ENCODE peak calls at places on chromosome 4, in ten cellular contexts. Z is fibroblast of lung, M is glutamatergic neuron, S is choroid plexus epithelial cell, T is sigmoid colon, R is AG09309, I is MM.1S, X is tibial nerve, J is breast epithelium, U is Calu3. D is an unnamed sample.

GRCh38 chr4:156190606-156191005 is 236.9 kb upstream of the CTSO start:
- DNase-seq in Z (peak; percentile 75), M (no peak), S (peak; percentile 92), T (no peak), R (peak; percentile 20), I (no peak), X (no peak), J (no peak), U (no peak), D (peak; percentile 92)

GRCh38 chr4:2800691-2801596 is 8.1 kb downstream of the SH3BP2 start:
- DNase-seq in Z (peak; percentile 90), M (peak; percentile 46), S (peak; percentile 86), T (peak; percentile 91), R (no peak), I (no peak), X (peak; percentile 58), J (peak; percentile 52), U (peak; percentile 51), D (peak; percentile 41)

GRCh38 chr4:22736912-22737311 is 44.2 kb downstream of the GBA3 start:
- DNase-seq in Z (no peak), M (no peak), S (no peak), T (no peak), R (no peak), I (no peak), X (no peak), J (no peak), U (no peak), D (no peak)

GRCh38 chr4:89586318-89586717 is 250.6 kb downstream of the SNCA start:
- DNase-seq in Z (peak; percentile 15), M (no peak), S (peak; percentile 5), T (no peak), R (no peak), I (no peak), X (no peak), J (no peak), U (no peak), D (no peak)

GRCh38 chr4:40998680-40999358 is 215.5 kb downstream of the APBB2 start:
- DNase-seq in Z (peak; percentile 34), M (no peak), S (peak; percentile 91), T (no peak), R (peak; percentile 53), I (no peak), X (no peak), J (no peak), U (peak; percentile 54), D (peak; percentile 78)

GRCh38 chr4:146049802-146050201 is 111.2 kb upstream of the ZNF827 start:
- DNase-seq in Z (no peak), M (no peak), S (no peak), T (no peak), R (no peak), I (peak; percentile 32), X (no peak), J (no peak), U (no peak), D (no peak)

GRCh38 chr4:10047967-10048366 is 26.7 kb upstream of the SLC2A9 start:
- DNase-seq in Z (no peak), M (no peak), S (no peak), T (no peak), R (no peak), I (no peak), X (no peak), J (no peak), U (no peak), D (no peak)

GRCh38 chr4:64518600-64518999 is 109.3 kb upstream of the TECRL start:
- DNase-seq in Z (no peak), M (no peak), S (no peak), T (no peak), R (no peak), I (peak; percentile 69), X (no peak), J (no peak), U (no peak), D (no peak)

GRCh38 chr4:76830612-76831474 is 67.1 kb downstream of the SOWAHB start:
- DNase-seq in Z (peak; percentile 87), M (no peak), S (peak; percentile 67), T (no peak), R (peak; percentile 52), I (no peak), X (peak; percentile 28), J (no peak), U (peak; percentile 28), D (peak; percentile 88)

GRCh38 chr4:26525136-26525535 is 34.9 kb upstream of the CCKAR start:
- DNase-seq in Z (peak; percentile 31), M (no peak), S (peak; percentile 35), T (no peak), R (no peak), I (no peak), X (no peak), J (no peak), U (no peak), D (peak; percentile 6)

DNA sequence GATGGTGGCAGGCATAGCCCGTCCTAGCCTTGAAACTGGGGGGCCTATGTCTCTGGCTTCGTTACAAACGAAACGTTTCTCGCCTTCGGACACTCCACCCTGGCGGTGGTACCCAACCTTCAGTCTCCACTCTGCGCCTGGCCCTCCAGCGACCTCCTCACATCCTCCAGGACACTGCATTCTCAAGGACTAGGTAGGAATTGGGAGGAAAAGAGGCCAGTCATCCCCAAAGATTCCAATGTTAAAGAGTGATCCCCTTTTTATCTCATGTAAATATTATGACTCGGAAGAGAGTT is 2.1 kb upstream of the NKX6-1 start:
- DNase-seq in Z (no peak), M (no peak), S (no peak), T (no peak), R (no peak), I (no peak), X (no peak), J (no peak), U (no peak), D (no peak)
- TF ChIP-seq CTCF in Z (no peak), M (no peak), S (no peak), T (no peak), R (no peak), I (no peak), X (no peak), J (no peak), U (no peak), D (no peak)

DNA sequence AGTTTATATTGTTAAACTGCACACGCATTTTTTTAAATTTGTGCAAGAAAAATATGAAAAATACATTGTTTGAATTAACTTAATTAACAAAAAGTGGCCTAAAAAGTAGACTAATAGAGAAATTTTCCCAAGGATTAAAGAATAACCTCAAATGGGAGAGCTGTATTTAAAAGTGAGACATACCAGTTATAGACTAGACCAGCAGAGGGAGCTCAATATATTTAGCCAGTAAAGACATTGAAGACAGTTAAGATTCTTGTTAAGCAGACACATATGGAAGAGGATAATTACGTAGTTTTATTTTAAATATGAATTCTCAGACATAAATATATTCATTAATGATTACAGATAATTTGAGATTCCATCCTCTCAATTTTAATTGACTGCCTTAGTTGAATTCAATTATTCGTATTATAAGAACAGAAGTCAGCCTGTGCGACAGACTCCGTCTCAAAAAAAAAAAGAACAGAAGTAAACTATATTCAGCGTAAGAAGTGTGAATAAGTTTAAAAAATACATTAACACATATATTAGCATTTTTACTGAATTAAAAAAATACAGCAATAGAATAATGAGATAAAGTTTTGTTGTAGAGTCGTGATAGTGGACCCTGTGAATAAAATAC is 64.8 kb downstream of the GLRA3 start:
- DNase-seq in Z (peak; percentile 68), M (no peak), S (peak; percentile 81), T (no peak), R (peak; percentile 28), I (peak; percentile 74), X (no peak), J (no peak), U (no peak), D (peak; percentile 71)
- TF ChIP-seq CTCF in Z (peak; percentile 64), M (peak; percentile 73), S (peak; percentile 63), T (no peak), R (peak; percentile 52), I (peak; percentile 70), X (peak; percentile 34), J (peak; percentile 50), U (no peak), D (peak; percentile 57)

GRCh38 chr4:170591076-170591475 is 501.3 kb upstream of the AADAT start:
- DNase-seq in Z (no peak), M (no peak), S (peak; percentile 31), T (no peak), R (no peak), I (no peak), X (no peak), J (no peak), U (no peak), D (peak; percentile 4)

GRCh38 chr4:170589597-170590191 is 499.9 kb upstream of the AADAT start:
- DNase-seq in Z (no peak), M (no peak), S (peak; percentile 73), T (no peak), R (no peak), I (peak; percentile 56), X (no peak), J (no peak), U (peak; percentile 12), D (no peak)
- TF ChIP-seq CTCF in Z (no peak), M (peak; percentile 67), S (peak; percentile 46), T (no peak), R (no peak), I (peak; percentile 49), X (no peak), J (no peak), U (peak; percentile 45), D (peak; percentile 1)

GRCh38 chr4:175106301-175106700 is 188.1 kb downstream of the ADAM29 start:
- DNase-seq in Z (no peak), M (no peak), S (no peak), T (no peak), R (no peak), I (no peak), X (no peak), J (no peak), U (no peak), D (no peak)

GRCh38 chr4:175109933-175110332 is 191.8 kb downstream of the ADAM29 start:
- DNase-seq in Z (no peak), M (no peak), S (no peak), T (peak; percentile 59), R (no peak), I (peak; percentile 37), X (no peak), J (no peak), U (no peak), D (no peak)
- TF ChIP-seq CTCF in Z (no peak), M (no peak), S (no peak), T (no peak), R (no peak), I (peak; percentile 49), X (no peak), J (no peak), U (no peak), D (no peak)

DNA sequence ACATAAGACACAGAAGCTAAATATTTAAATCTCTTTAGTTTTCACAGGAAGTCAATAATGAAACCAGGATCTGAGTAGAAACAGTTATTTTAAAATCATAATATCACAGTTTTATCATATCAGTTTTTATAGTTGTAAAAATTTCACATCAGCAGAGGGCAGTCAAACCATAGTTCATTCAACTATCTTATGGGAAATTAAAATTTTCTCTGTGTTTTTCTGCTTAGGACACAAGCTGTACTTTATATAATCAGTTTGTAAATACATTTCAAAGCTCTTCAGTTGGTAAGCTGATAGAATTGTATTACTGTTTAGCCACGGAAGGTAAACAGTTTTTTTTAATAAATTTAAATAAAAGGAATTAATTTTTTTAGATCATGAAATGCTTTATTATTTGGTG is 204.8 kb upstream of the NUDT6 start:
- DNase-seq in Z (peak; percentile 60), M (no peak), S (peak; percentile 67), T (no peak), R (no peak), I (peak; percentile 8), X (no peak), J (no peak), U (no peak), D (peak; percentile 70)
- TF ChIP-seq CTCF in Z (no peak), M (no peak), S (peak; percentile 44), T (no peak), R (no peak), I (peak; percentile 28), X (no peak), J (peak; percentile 24), U (no peak), D (peak; percentile 11)

D was measured in cardiac fibroblast.